ENCODE peak calls at places on chromosomes 16 and 17, in seven cellular contexts. P is small intestine; Z is HCT116; F is mammary epithelial cell; Y is effector memory CD4-positive, alpha-beta T cell; L is lower lobe of right lung; O is prostate gland. I is an unnamed sample.

GRCh38 chr17:231191-231965 is 49.9 kb upstream of the DOC2B start:
- DNase-seq in P (no peak), F (no peak), Y (no peak), Z (no peak), L (no peak), O (no peak), I (no peak)

GRCh38 chr17:6489016-6489550 is 44.8 kb downstream of the PIMREG start:
- DNase-seq in F (no peak), Z (no peak), L (peak; percentile 12), P (no peak), Y (no peak), O (no peak), I (no peak)

GRCh38 chr17:10249271-10250010 is 51.0 kb upstream of the GAS7 start:
- DNase-seq in Y (no peak), L (no peak), Z (no peak), F (no peak), P (no peak), O (no peak), I (no peak)

GRCh38 chr17:74408830-74409229 is 23.1 kb upstream of the GPRC5C start:
- DNase-seq in Y (no peak), Z (no peak), F (no peak), L (peak; percentile 65), O (no peak), P (no peak), I (no peak)

GRCh38 chr17:61410555-61411089 is 11.0 kb downstream of the TBX2 start:
- DNase-seq in F (no peak), Z (no peak), P (peak; percentile 53), O (no peak), Y (peak; percentile 54), L (peak; percentile 84), I (peak; percentile 34)

GRCh38 chr17:28193241-28193640 is 125.8 kb upstream of the TMEM97 start:
- DNase-seq in L (peak; percentile 70), Y (no peak), P (no peak), Z (no peak), F (no peak), O (no peak), I (peak; percentile 4)

GRCh38 chr17:48068491-48068961 is 20.4 kb downstream of the NFE2L1 start:
- DNase-seq in Y (no peak), P (peak; percentile 41), Z (no peak), F (no peak), L (no peak), O (no peak), I (no peak)

GRCh38 chr16:63883091-63883490 is 1238.8 kb downstream of the CDH11 start:
- DNase-seq in Y (no peak), O (no peak), Z (no peak), L (no peak), P (no peak), F (no peak), I (no peak)

GRCh38 chr17:79833110-79833450 is 6.2 kb downstream of the CBX4 start:
- DNase-seq in F (no peak), P (no peak), O (no peak), Y (no peak), Z (no peak), L (no peak), I (no peak)

GRCh38 chr16:9607512-9608230 is 516.2 kb downstream of the HAPSTR1 start:
- DNase-seq in Y (no peak), O (no peak), P (no peak), F (no peak), Z (no peak), L (no peak), I (no peak)

GRCh38 chr16:85370881-85371651 is 242.1 kb upstream of the GSE1 start:
- DNase-seq in O (peak; percentile 82), P (peak; percentile 76), Y (no peak), L (peak; percentile 77), F (peak; percentile 54), Z (no peak), I (no peak)

GRCh38 chr17:19273731-19274130 is 36.6 kb downstream of the EPN2 start:
- DNase-seq in P (no peak), Y (no peak), F (no peak), O (no peak), L (no peak), Z (no peak), I (no peak)

GRCh38 chr17:59856859-59857794 is 35.6 kb downstream of the TUBD1 start:
- DNase-seq in Z (no peak), O (no peak), F (no peak), L (no peak), Y (no peak), P (no peak), I (no peak)

GRCh38 chr17:83119987-83120864 is 40.8 kb downstream of the METRNL start:
- DNase-seq in O (no peak), P (no peak), Z (no peak), F (peak; percentile 29), L (peak; percentile 73), Y (no peak), I (no peak)

GRCh38 chr16:1088295-1089170 is 7.5 kb downstream of the C1QTNF8 start:
- DNase-seq in O (no peak), Z (no peak), F (no peak), Y (no peak), P (peak; percentile 54), L (no peak), I (no peak)

GRCh38 chr17:73628642-73629552 is 15.3 kb downstream of the SDK2 start:
- DNase-seq in F (peak; percentile 77), O (no peak), Z (no peak), P (peak; percentile 72), L (no peak), Y (no peak), I (no peak)

GRCh38 chr16:9061358-9061813 is 30.1 kb upstream of the HAPSTR1 start:
- DNase-seq in F (no peak), P (no peak), Z (no peak), O (no peak), Y (no peak), L (no peak), I (no peak)

GRCh38 chr17:66002063-66002585 is 189.8 kb downstream of the CEP112 start:
- DNase-seq in Z (no peak), O (no peak), F (no peak), L (no peak), Y (no peak), P (no peak), I (no peak)
- H3K27ac ChIP-seq in Z (no peak overlapping the region), O (no peak overlapping the region), F (no peak overlapping the region), L (no peak overlapping the region), Y (no peak overlapping the region), P (no peak overlapping the region), I (no peak overlapping the region)

GRCh38 chr16:30104090-30104489 is 8.1 kb upstream of the YPEL3 start:
- DNase-seq in Z (no peak), L (no peak), Y (no peak), P (no peak), F (no peak), O (no peak), I (no peak)

GRCh38 chr16:30108059-30108855 is 5.1 kb downstream of the GDPD3 start:
- DNase-seq in L (no peak), Z (no peak), F (no peak), P (no peak), Y (no peak), O (no peak), I (no peak)

GRCh38 chr16:30104492-30104891 is 8.5 kb upstream of the YPEL3 start:
- DNase-seq in L (peak; percentile 83), F (no peak), O (no peak), Y (no peak), P (no peak), Z (no peak), I (no peak)
- H3K27ac ChIP-seq in L (peak overlapping the region; percentile 63), F (no peak overlapping the region), O (no peak overlapping the region), Y (no peak overlapping the region), P (no peak overlapping the region), Z (peak overlapping the region; percentile 29), I (no peak overlapping the region)

GRCh38 chr17:43846221-43846712 is 709 bp upstream of the CD300LG start:
- DNase-seq in F (peak; percentile 46), O (peak; percentile 62), P (peak; percentile 73), L (peak; percentile 90), Y (peak; percentile 22), Z (peak; percentile 70), I (peak; percentile 84)
- H3K27ac ChIP-seq in F (no peak overlapping the region), O (no peak overlapping the region), P (no peak overlapping the region), L (peak overlapping the region; percentile 39), Y (no peak overlapping the region), Z (no peak overlapping the region), I (no peak overlapping the region)

GRCh38 chr16:53058882-53059281 is 4.1 kb downstream of the CHD9 start:
- DNase-seq in L (no peak), Y (no peak), F (no peak), P (no peak), O (no peak), Z (no peak), I (no peak)

GRCh38 chr16:53059672-53060071 is 4.9 kb downstream of the CHD9 start:
- DNase-seq in L (no peak), F (no peak), O (no peak), Z (no peak), P (no peak), Y (no peak), I (no peak)

GRCh38 chr16:53058441-53058840 is 3.6 kb downstream of the CHD9 start:
- DNase-seq in P (no peak), L (no peak), Y (no peak), F (no peak), Z (no peak), O (no peak), I (no peak)

GRCh38 chr16:53061701-53062159 is 6.9 kb downstream of the CHD9 start:
- DNase-seq in L (peak; percentile 73), Z (no peak), O (no peak), F (no peak), Y (no peak), P (peak; percentile 89), I (no peak)

GRCh38 chr16:53061256-53061655 is 6.5 kb downstream of the CHD9 start:
- DNase-seq in Y (no peak), Z (no peak), O (no peak), L (no peak), F (no peak), P (no peak), I (no peak)
- H3K27ac ChIP-seq in Y (no peak overlapping the region), Z (no peak overlapping the region), O (no peak overlapping the region), L (no peak overlapping the region), F (no peak overlapping the region), P (peak overlapping the region; percentile 52), I (no peak overlapping the region)

GRCh38 chr16:2530629-2531318 is 434 bp downstream of the CEMP1 start:
- DNase-seq in F (no peak), O (no peak), Y (no peak), P (no peak), L (no peak), Z (no peak), I (no peak)
- H3K27ac ChIP-seq in F (no peak overlapping the region), O (peak overlapping the region; percentile 97), Y (peak overlapping the region; percentile 82), P (no peak overlapping the region), L (peak overlapping the region; percentile 98), Z (peak overlapping the region; percentile 93), I (no peak overlapping the region)

GRCh38 chr17:31122746-31123145 is 28.0 kb downstream of the NF1 start:
- DNase-seq in F (no peak), O (no peak), Y (no peak), Z (no peak), P (no peak), L (no peak), I (no peak)
- H3K27ac ChIP-seq in F (no peak overlapping the region), O (no peak overlapping the region), Y (no peak overlapping the region), Z (no peak overlapping the region), P (no peak overlapping the region), L (no peak overlapping the region), I (no peak overlapping the region)